ENCODE peak calls at places on chromosome 20, in four cellular contexts. L is naive B cell; U is activated T-helper 1 cell treated with anti-CD3 and anti-CD28 coated beads, Interleukin-2, amount 50 U/mL, for 16 hours; H is activated T-cell treated with anti-CD3 and anti-CD28 coated beads, Interleukin-2, amount 50 U/mL, for 72 hours. N is an unnamed sample.

GRCh38 chr20:46004813-46005505 is 3.7 kb upstream of the MMP9 start:
- DNase-seq in L (peak), U (no peak), H (peak), N (peak)

GRCh38 chr20:58388028-58388601 is 914 bp upstream of the VAPB start:
- DNase-seq in L (no peak), U (no peak), H (no peak), N (no peak)

GRCh38 chr20:8853805-8854338 is 215.0 kb upstream of the PLCB4 start:
- DNase-seq in L (peak), U (no peak), H (peak), N (peak)

GRCh38 chr20:4190792-4191519 is 175.6 kb upstream of the RNF24 start:
- DNase-seq in L (no peak), U (no peak), H (peak), N (no peak)

GRCh38 chr20:31670371-31671228 is 32.9 kb downstream of the COX4I2 start:
- DNase-seq in L (no peak), U (no peak), H (no peak), N (no peak)

GRCh38 chr20:57393321-57394086 is 2.3 kb downstream of the RBM38 start:
- DNase-seq in L (no peak), U (no peak), H (no peak), N (no peak)

GRCh38 chr20:25389381-25389857 is 1.2 kb downstream of the ABHD12 start:
- DNase-seq in L (no peak), U (no peak), H (no peak), N (peak)

GRCh38 chr20:57795347-57795697 is 85.5 kb upstream of the PMEPA1 start:
- DNase-seq in L (no peak), U (no peak), H (no peak), N (no peak)

GRCh38 chr20:45011108-45011526 is 44.8 kb downstream of the STK4 start:
- DNase-seq in L (peak), U (no peak), H (peak), N (peak)

GRCh38 chr20:63073051-63073737 is 66.4 kb upstream of the BHLHE23 start:
- DNase-seq in L (no peak), U (no peak), H (no peak), N (no peak)

GRCh38 chr20:48169650-48170049 is 384.4 kb upstream of the SULF2 start:
- DNase-seq in L (no peak), U (no peak), H (no peak), N (no peak)

GRCh38 chr20:36744764-36745191 is 1.1 kb downstream of the NDRG3 start:
- DNase-seq in L (no peak), U (no peak), H (no peak), N (no peak)

GRCh38 chr20:21147593-21147992 is 21.7 kb downstream of the KIZ start:
- DNase-seq in L (no peak), U (no peak), H (no peak), N (no peak)

GRCh38 chr20:62716198-62716940 is 7.7 kb downstream of the NTSR1 start:
- DNase-seq in L (no peak), U (peak), H (no peak), N (peak)

GRCh38 chr20:3727333-3728035 is 5.0 kb upstream of the HSPA12B start:
- DNase-seq in L (no peak), U (no peak), H (no peak), N (no peak)

GRCh38 chr20:50379049-50379990 is 130.9 kb upstream of the PTPN1 start:
- DNase-seq in L (no peak), U (no peak), H (no peak), N (no peak)

GRCh38 chr20:44911264-44911921 is 1.5 kb downstream of the PABPC1L start:
- DNase-seq in L (peak), U (peak), H (peak), N (peak)

GRCh38 chr20:53036992-53037391 is 64.8 kb downstream of the TSHZ2 start:
- DNase-seq in L (no peak), U (no peak), H (no peak), N (no peak)

GRCh38 chr20:17622086-17622850 is 52.4 kb downstream of the DSTN start:
- DNase-seq in L (no peak), U (no peak), H (no peak), N (no peak)

GRCh38 chr20:36490191-36490590 is 51.1 kb upstream of the MYL9 start:
- DNase-seq in L (no peak), U (no peak), H (no peak), N (no peak)

GRCh38 chr20:47676219-47676721 is 109.0 kb downstream of the SULF2 start:
- DNase-seq in L (no peak), U (no peak), H (no peak), N (no peak)

GRCh38 chr20:645318-646106 is 7.5 kb downstream of the SRXN1 start:
- DNase-seq in L (peak), U (peak), H (peak), N (peak)

GRCh38 chr20:17501701-17502100 is 29.5 kb downstream of the BFSP1 start:
- DNase-seq in L (no peak), U (no peak), H (no peak), N (no peak)

GRCh38 chr20:12153616-12154015 is 235.9 kb downstream of the BTBD3 start:
- DNase-seq in L (no peak), U (no peak), H (no peak), N (no peak)

GRCh38 chr20:49112596-49113274 is 66.6 kb downstream of the CSE1L start:
- DNase-seq in L (no peak), U (no peak), H (no peak), N (no peak)